ENCODE peak calls at places on chromosomes 16 and 17, in six cellular contexts. W is H1, U is H9, F is mesenchymal stem cell, O is IMR-90, H is trophoblast cell. K is an unnamed sample.
A peak's percentile ranks its signal among the peaks of the same experiment; 100 is the strongest.

GRCh38 chr16:28549301-28549899 is 4.3 kb upstream of the SGF29 start:
- DNase-seq in W (no peak), U (no peak), F (peak; percentile 38), O (peak; percentile 53), H (peak; percentile 61), K (no peak)

GRCh38 chr16:66650707-66651473 is 45.7 kb downstream of the CMTM4 start:
- DNase-seq in W (peak; percentile 89), U (peak; percentile 88), F (peak; percentile 85), O (peak; percentile 80), H (peak; percentile 93), K (peak; percentile 92)

GRCh38 chr17:36686123-36686669 is 84.8 kb downstream of the MRM1 start:
- DNase-seq in W (no peak), U (no peak), F (no peak), O (no peak), H (peak; percentile 4), K (peak; percentile 13)

GRCh38 chr16:66439051-66439730 is 12.1 kb downstream of the BEAN1 start:
- DNase-seq in W (no peak), U (no peak), F (no peak), O (no peak), H (no peak), K (no peak)

GRCh38 chr17:9079461-9080103 is 58.3 kb downstream of the NTN1 start:
- DNase-seq in W (no peak), U (no peak), F (no peak), O (no peak), H (no peak), K (no peak)

GRCh38 chr16:6643083-6643686 is 689.5 kb upstream of the RBFOX1 start:
- DNase-seq in W (peak; percentile 83), U (peak; percentile 48), F (peak; percentile 54), O (peak; percentile 48), H (peak; percentile 81), K (peak; percentile 59)

GRCh38 chr17:36869856-36870617 is 67.2 kb upstream of the LHX1 start:
- DNase-seq in W (no peak), U (peak; percentile 71), F (peak; percentile 37), O (peak; percentile 17), H (peak; percentile 76), K (peak; percentile 86)

GRCh38 chr17:40632206-40632605 is 15.4 kb downstream of the SMARCE1 start:
- DNase-seq in W (no peak), U (no peak), F (no peak), O (no peak), H (no peak), K (no peak)

GRCh38 chr17:8947201-8947600 is 18.3 kb downstream of the PIK3R5 start:
- DNase-seq in W (no peak), U (no peak), F (no peak), O (no peak), H (no peak), K (no peak)

GRCh38 chr16:80894091-80894490 is 89.7 kb upstream of the CDYL2 start:
- DNase-seq in W (no peak), U (no peak), F (no peak), O (no peak), H (no peak), K (no peak)

GRCh38 chr17:31558748-31559646 is 167.5 kb downstream of the RAB11FIP4 start:
- DNase-seq in W (peak; percentile 88), U (peak; percentile 88), F (peak; percentile 86), O (peak; percentile 80), H (peak; percentile 85), K (peak; percentile 83)

GRCh38 chr17:7021993-7022778 is 664 bp upstream of the BCL6B start:
- DNase-seq in W (peak; percentile 95), U (peak; percentile 92), F (peak; percentile 68), O (peak; percentile 36), H (peak; percentile 77), K (peak; percentile 79)

GRCh38 chr17:17572010-17572785 is 19.3 kb downstream of the PEMT start:
- DNase-seq in W (no peak), U (no peak), F (no peak), O (no peak), H (no peak), K (no peak)

GRCh38 chr16:50526796-50527195 is 21.4 kb upstream of the NKD1 start:
- DNase-seq in W (peak; percentile 4), U (peak; percentile 10), F (no peak), O (no peak), H (no peak), K (no peak)

GRCh38 chr17:57356722-57357391 is 100.5 kb downstream of the MSI2 start:
- DNase-seq in W (no peak), U (no peak), F (no peak), O (no peak), H (no peak), K (no peak)

GRCh38 chr16:20851601-20852000 is 45.3 kb downstream of the REXO5 start:
- DNase-seq in W (no peak), U (no peak), F (peak; percentile 65), O (peak; percentile 92), H (peak; percentile 84), K (no peak)

GRCh38 chr17:17139972-17140589 is 66.1 kb downstream of the PLD6 start:
- DNase-seq in W (no peak), U (peak; percentile 64), F (no peak), O (no peak), H (no peak), K (no peak)

GRCh38 chr17:12457493-12457892 is 208.2 kb upstream of the MYOCD start:
- DNase-seq in W (no peak), U (no peak), F (no peak), O (peak; percentile 62), H (peak; percentile 85), K (no peak)

GRCh38 chr17:39962642-39963220 is at the start of gene GSDMA:
- DNase-seq in W (no peak), U (no peak), F (no peak), O (no peak), H (no peak), K (no peak)

GRCh38 chr16:87127061-87127765 is 190.0 kb downstream of the C16orf95 start:
- DNase-seq in W (no peak), U (no peak), F (peak; percentile 58), O (peak; percentile 44), H (peak; percentile 69), K (peak; percentile 33)

GRCh38 chr17:81520021-81520894 is 7.7 kb upstream of the ACTG1 start:
- DNase-seq in W (no peak), U (no peak), F (no peak), O (no peak), H (no peak), K (no peak)

GRCh38 chr17:3845754-3846738 is at the start of gene NCBP3:
- DNase-seq in W (peak; percentile 91), U (peak; percentile 94), F (peak; percentile 91), O (peak; percentile 91), H (peak; percentile 99), K (peak; percentile 95)

GRCh38 chr17:50196826-50197225 is 4.6 kb downstream of the COL1A1 start:
- DNase-seq in W (no peak), U (no peak), F (peak; percentile 77), O (peak; percentile 84), H (no peak), K (no peak)

GRCh38 chr17:74547264-74547663 is 1.3 kb upstream of the CD300C start:
- DNase-seq in W (no peak), U (no peak), F (no peak), O (no peak), H (no peak), K (no peak)

GRCh38 chr17:79995691-79996090 is 40.0 kb downstream of the TBC1D16 start:
- DNase-seq in W (no peak), U (no peak), F (no peak), O (no peak), H (no peak), K (no peak)

GRCh38 chr16:2698996-2699750 is 16.9 kb downstream of the KCTD5 start:
- DNase-seq in W (no peak), U (no peak), F (no peak), O (no peak), H (no peak), K (no peak)

GRCh38 chr16:78503501-78504110 is 404.2 kb downstream of the WWOX start:
- DNase-seq in W (no peak), U (no peak), F (peak; percentile 71), O (peak; percentile 11), H (peak; percentile 78), K (peak; percentile 63)

GRCh38 chr17:75652934-75653549 is 13.9 kb downstream of the RECQL5 start:
- DNase-seq in W (peak; percentile 77), U (peak; percentile 83), F (peak; percentile 63), O (peak; percentile 27), H (peak; percentile 49), K (peak; percentile 78)

GRCh38 chr16:77991701-77992100 is 30.6 kb upstream of the CLEC3A start:
- DNase-seq in W (no peak), U (peak; percentile 77), F (no peak), O (no peak), H (no peak), K (peak; percentile 33)

GRCh38 chr17:68570531-68570930 is 30.6 kb downstream of the FAM20A start:
- DNase-seq in W (no peak), U (no peak), F (no peak), O (no peak), H (no peak), K (no peak)

GRCh38 chr17:49600949-49601348 is 25.3 kb downstream of the NXPH3 start:
- DNase-seq in W (no peak), U (no peak), F (no peak), O (no peak), H (no peak), K (no peak)

GRCh38 chr17:14311186-14311705 is 10.4 kb downstream of the HS3ST3B1 start:
- DNase-seq in W (no peak), U (no peak), F (no peak), O (no peak), H (no peak), K (no peak)
- H3K4me2 ChIP-seq in W (peak overlapping the region; percentile 99), U (no peak overlapping the region), F (no peak overlapping the region), O (no peak overlapping the region), H (no peak overlapping the region), K (no peak overlapping the region)

DNA sequence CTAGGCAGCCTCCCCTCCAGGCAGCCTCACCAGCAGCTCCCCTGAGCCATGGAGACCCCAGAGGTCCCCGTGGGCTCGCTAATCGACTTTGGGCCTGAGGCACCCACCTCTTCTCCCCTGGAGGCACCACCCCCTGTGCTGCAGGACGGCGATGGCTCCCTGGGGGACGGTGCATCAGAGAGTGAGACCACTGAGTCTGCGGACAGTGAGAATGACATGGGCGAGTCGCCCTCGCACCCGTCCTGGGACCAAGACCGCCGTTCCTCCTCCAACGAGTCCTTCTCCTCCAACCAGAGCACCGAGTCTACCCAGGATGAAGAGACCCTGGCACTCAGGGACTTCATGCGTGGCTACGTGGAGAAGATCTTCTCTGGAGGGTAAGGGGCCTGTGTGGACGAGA is 39.4 kb downstream of the KIAA0513 start:
- DNase-seq in W (no peak), U (no peak), F (no peak), O (no peak), H (no peak), K (no peak)
- H2BK5ac ChIP-seq in W (no peak overlapping the region), U (no peak overlapping the region), F (no peak overlapping the region), O (no peak overlapping the region), H (no peak overlapping the region), K (no peak overlapping the region)

GRCh38 chr17:27970587-27970986 is 71.9 kb upstream of the NLK start:
- DNase-seq in W (no peak), U (no peak), F (no peak), O (no peak), H (no peak), K (no peak)
- H3K4me1 ChIP-seq in W (no peaks in the 10 kb centered on the region), U (no peaks in the 10 kb centered on the region), F (no peaks in the 10 kb centered on the region), O (no peaks in the 10 kb centered on the region), H (no peaks in the 10 kb centered on the region), K (no peaks in the 10 kb centered on the region)

GRCh38 chr16:14423344-14423743 is 206.7 kb downstream of the PARN start:
- DNase-seq in W (no peak), U (no peak), F (no peak), O (no peak), H (no peak), K (no peak)
- H3K4me2 ChIP-seq in W (no peak overlapping the region), U (no peak overlapping the region), F (no peak overlapping the region), O (no peak overlapping the region), H (no peak overlapping the region), K (no peak overlapping the region)